ENCODE peak calls at places on chromosomes 11 and 22, in ten cellular contexts. One of them, this sample, is unnamed.

GRCh38 chr11:111777094-111778046 is 11.2 kb upstream of the PPP2R1B start:
- DNase-seq in HTR-8/SVneo: peak
- DNase-seq in glomerular endothelial cell: no peak
- DNase-seq in renal cortical epithelial cell: peak
- DNase-seq in GM23248: peak
- DNase-seq in H54: no peak
- DNase-seq in IMR-90: peak
- DNase-seq in naive thymus-derived CD4-positive, alpha-beta T cell: peak
- DNase-seq in endothelial cell of umbilical vein: peak
- DNase-seq in coronary artery: no peak
- DNase-seq in this sample: peak

GRCh38 chr11:112200252-112200651 is 24.9 kb downstream of the BCO2 start:
- DNase-seq in H54: no peak
- DNase-seq in renal cortical epithelial cell: no peak
- DNase-seq in glomerular endothelial cell: no peak
- DNase-seq in endothelial cell of umbilical vein: no peak
- DNase-seq in coronary artery: no peak
- DNase-seq in GM23248: no peak
- DNase-seq in naive thymus-derived CD4-positive, alpha-beta T cell: no peak
- DNase-seq in HTR-8/SVneo: no peak
- DNase-seq in IMR-90: no peak
- DNase-seq in this sample: no peak

GRCh38 chr11:108580645-108581044 is 12.9 kb downstream of the EXPH5 start:
- DNase-seq in HTR-8/SVneo: no peak
- DNase-seq in H54: no peak
- DNase-seq in renal cortical epithelial cell: no peak
- DNase-seq in GM23248: no peak
- DNase-seq in endothelial cell of umbilical vein: no peak
- DNase-seq in IMR-90: no peak
- DNase-seq in glomerular endothelial cell: no peak
- DNase-seq in naive thymus-derived CD4-positive, alpha-beta T cell: no peak
- DNase-seq in coronary artery: no peak
- DNase-seq in this sample: no peak

GRCh38 chr11:134945993-134946392 is 534.0 kb upstream of the B3GAT1 start:
- DNase-seq in coronary artery: no peak
- DNase-seq in endothelial cell of umbilical vein: no peak
- DNase-seq in glomerular endothelial cell: no peak
- DNase-seq in H54: no peak
- DNase-seq in GM23248: no peak
- DNase-seq in IMR-90: no peak
- DNase-seq in renal cortical epithelial cell: no peak
- DNase-seq in HTR-8/SVneo: no peak
- DNase-seq in naive thymus-derived CD4-positive, alpha-beta T cell: no peak
- DNase-seq in this sample: no peak

GRCh38 chr11:132424433-132424832 is 1054.0 kb downstream of the NTM start:
- DNase-seq in naive thymus-derived CD4-positive, alpha-beta T cell: no peak
- DNase-seq in glomerular endothelial cell: no peak
- DNase-seq in GM23248: no peak
- DNase-seq in IMR-90: no peak
- DNase-seq in endothelial cell of umbilical vein: no peak
- DNase-seq in HTR-8/SVneo: no peak
- DNase-seq in coronary artery: no peak
- DNase-seq in H54: no peak
- DNase-seq in renal cortical epithelial cell: no peak
- DNase-seq in this sample: no peak

GRCh38 chr11:85628771-85629341 is 463 bp downstream of the TMEM126B start:
- DNase-seq in endothelial cell of umbilical vein: no peak
- DNase-seq in glomerular endothelial cell: no peak
- DNase-seq in renal cortical epithelial cell: no peak
- DNase-seq in GM23248: peak
- DNase-seq in HTR-8/SVneo: no peak
- DNase-seq in coronary artery: no peak
- DNase-seq in H54: peak
- DNase-seq in IMR-90: peak
- DNase-seq in naive thymus-derived CD4-positive, alpha-beta T cell: no peak
- DNase-seq in this sample: no peak

GRCh38 chr11:131737357-131737756 is 366.9 kb downstream of the NTM start:
- DNase-seq in coronary artery: no peak
- DNase-seq in renal cortical epithelial cell: no peak
- DNase-seq in naive thymus-derived CD4-positive, alpha-beta T cell: no peak
- DNase-seq in HTR-8/SVneo: no peak
- DNase-seq in endothelial cell of umbilical vein: no peak
- DNase-seq in IMR-90: no peak
- DNase-seq in H54: no peak
- DNase-seq in glomerular endothelial cell: no peak
- DNase-seq in GM23248: peak
- DNase-seq in this sample: no peak

GRCh38 chr11:30983143-30983542 is 386.4 kb downstream of the DCDC1 start:
- DNase-seq in renal cortical epithelial cell: no peak
- DNase-seq in coronary artery: no peak
- DNase-seq in endothelial cell of umbilical vein: no peak
- DNase-seq in HTR-8/SVneo: no peak
- DNase-seq in naive thymus-derived CD4-positive, alpha-beta T cell: no peak
- DNase-seq in IMR-90: no peak
- DNase-seq in H54: no peak
- DNase-seq in GM23248: no peak
- DNase-seq in glomerular endothelial cell: no peak
- DNase-seq in this sample: no peak

GRCh38 chr11:64874308-64874707 is 4.1 kb downstream of the EHD1 start:
- DNase-seq in H54: no peak
- DNase-seq in coronary artery: no peak
- DNase-seq in GM23248: no peak
- DNase-seq in HTR-8/SVneo: no peak
- DNase-seq in naive thymus-derived CD4-positive, alpha-beta T cell: no peak
- DNase-seq in renal cortical epithelial cell: no peak
- DNase-seq in endothelial cell of umbilical vein: no peak
- DNase-seq in IMR-90: peak
- DNase-seq in glomerular endothelial cell: no peak
- DNase-seq in this sample: peak

GRCh38 chr22:22752199-22752555 is 107.8 kb downstream of the GGTLC2 start:
- DNase-seq in IMR-90: no peak
- DNase-seq in H54: no peak
- DNase-seq in renal cortical epithelial cell: no peak
- DNase-seq in endothelial cell of umbilical vein: no peak
- DNase-seq in HTR-8/SVneo: no peak
- DNase-seq in glomerular endothelial cell: no peak
- DNase-seq in naive thymus-derived CD4-positive, alpha-beta T cell: no peak
- DNase-seq in coronary artery: no peak
- DNase-seq in GM23248: no peak
- DNase-seq in this sample: no peak

GRCh38 chr11:65851083-65851579 is 6.8 kb downstream of the CFL1 start:
- DNase-seq in GM23248: no peak
- DNase-seq in renal cortical epithelial cell: no peak
- DNase-seq in naive thymus-derived CD4-positive, alpha-beta T cell: no peak
- DNase-seq in glomerular endothelial cell: no peak
- DNase-seq in HTR-8/SVneo: no peak
- DNase-seq in IMR-90: no peak
- DNase-seq in coronary artery: no peak
- DNase-seq in endothelial cell of umbilical vein: no peak
- DNase-seq in H54: no peak
- DNase-seq in this sample: no peak

This sample was measured in activated gamma-delta T cell treated with Interleukin-2 at 50 U/mL for 16 hours.